ENCODE peak calls at places on chromosomes 11 and 22, in nine cellular contexts. Y is fibroblast of the conjunctiva; C is NCI-H1092; U is uterus; G is activated T-cell treated with anti-CD3 and anti-CD28 coated beads, Interleukin-2, amount 50 U/mL, for 48 hours; H is EH; W is naive thymus-derived CD8-positive, alpha-beta T cell; I is GM23248; Q is stimulated activated CD8-positive, alpha-beta memory T cell treated with anti-CD3 and anti-CD28 coated beads, Interleukin-12 subunit alpha, Interleukin-12 subunit beta, amount 100 ng/mL, for 4 hours. P is an unnamed sample.

GRCh38 chr22:47032091-47032943 is 269.9 kb downstream of the TBC1D22A start:
- DNase-seq in U (no peak), H (no peak), Q (no peak), I (peak), Y (no peak), G (no peak), W (no peak), C (no peak), P (no peak)

GRCh38 chr22:44023404-44024287 is 456 bp upstream of the PARVB start:
- DNase-seq in Y (no peak), H (peak), W (no peak), I (peak), U (peak), Q (peak), G (peak), C (no peak), P (peak)

GRCh38 chr11:73531386-73531785 is 66.5 kb downstream of the FAM168A start:
- DNase-seq in I (no peak), H (no peak), G (no peak), Q (no peak), Y (no peak), U (no peak), C (no peak), W (no peak), P (no peak)

GRCh38 chr22:47154621-47155081 is 392.2 kb downstream of the TBC1D22A start:
- DNase-seq in W (no peak), Y (no peak), C (no peak), Q (no peak), G (no peak), H (peak), U (peak), I (peak), P (no peak)

GRCh38 chr11:41382927-41383326 is 76.5 kb downstream of the LRRC4C start:
- DNase-seq in H (no peak), Y (no peak), I (no peak), C (no peak), Q (no peak), W (no peak), G (no peak), U (no peak), P (no peak)

GRCh38 chr11:15053201-15053685 is 20.1 kb upstream of the CALCB start:
- DNase-seq in W (no peak), Q (no peak), Y (peak), I (peak), G (peak), H (no peak), U (no peak), C (no peak), P (peak)

GRCh38 chr11:10305964-10306918 is 1.4 kb downstream of the ADM start:
- DNase-seq in H (peak), Q (no peak), C (no peak), U (peak), W (peak), Y (no peak), I (peak), G (peak), P (peak)

GRCh38 chr11:10405858-10406592 is 49.0 kb upstream of the AMPD3 start:
- DNase-seq in U (peak), Y (peak), C (peak), I (peak), W (peak), H (peak), G (peak), Q (peak), P (peak)

GRCh38 chr11:11735586-11735985 is 106.2 kb upstream of the USP47 start:
- DNase-seq in G (no peak), W (no peak), C (no peak), Y (no peak), Q (no peak), U (no peak), I (no peak), H (no peak), P (no peak)

GRCh38 chr11:729492-730074 is 17.7 kb upstream of the TALDO1 start:
- DNase-seq in H (no peak), C (no peak), I (no peak), Y (no peak), G (no peak), Q (no peak), W (no peak), U (no peak), P (peak)

GRCh38 chr11:134862796-134863195 is 450.8 kb upstream of the B3GAT1 start:
- DNase-seq in U (no peak), H (no peak), I (no peak), W (no peak), Y (no peak), C (no peak), Q (no peak), G (no peak), P (no peak)

GRCh38 chr11:79493555-79494171 is 52.8 kb upstream of the TENM4 start:
- DNase-seq in G (peak), I (peak), W (peak), U (peak), Y (peak), Q (no peak), H (peak), C (peak), P (peak)

GRCh38 chr22:36010913-36011312 is 17.7 kb downstream of the RBFOX2 start:
- DNase-seq in H (peak), I (peak), Q (no peak), W (no peak), U (no peak), Y (peak), G (no peak), C (no peak), P (no peak)

GRCh38 chr11:58394195-58394594 is 12.5 kb downstream of the OR5B3 start:
- DNase-seq in U (no peak), C (no peak), Y (peak), W (no peak), H (peak), I (peak), Q (no peak), G (no peak), P (peak)

GRCh38 chr11:14873632-14874031 is 18.4 kb downstream of the CYP2R1 start:
- DNase-seq in G (no peak), Q (no peak), I (no peak), W (no peak), H (no peak), U (no peak), C (no peak), Y (no peak), P (no peak)

GRCh38 chr22:45164217-45165123 is 745 bp downstream of the NUP50 start:
- DNase-seq in H (peak), U (peak), Y (no peak), G (peak), I (peak), W (peak), C (no peak), Q (peak), P (peak)

GRCh38 chr11:128892866-128893565 is 1.9 kb downstream of the KCNJ5 start:
- DNase-seq in Q (no peak), I (no peak), G (no peak), C (no peak), Y (no peak), U (no peak), W (no peak), H (no peak), P (peak)

GRCh38 chr22:22833059-22833458 is 54.6 kb upstream of the IGLL5 start:
- DNase-seq in Y (no peak), Q (no peak), I (no peak), W (no peak), G (no peak), H (no peak), U (no peak), C (no peak), P (no peak)

GRCh38 chr11:83895516-83895915 is 609.3 kb upstream of the CCDC90B start:
- DNase-seq in G (no peak), C (no peak), Q (no peak), I (no peak), H (no peak), U (no peak), Y (no peak), W (no peak), P (peak)

GRCh38 chr11:105609832-105610781 is at the start of gene GRIA4:
- DNase-seq in Y (peak), W (no peak), Q (no peak), U (peak), I (peak), G (peak), H (peak), C (peak), P (no peak)

GRCh38 chr11:74257934-74258553 is 53.4 kb downstream of the P4HA3 start:
- DNase-seq in H (peak), C (no peak), W (no peak), G (no peak), U (peak), Y (peak), I (peak), Q (no peak), P (no peak)

GRCh38 chr11:76763573-76764348 is 19.4 kb upstream of the TSKU start:
- DNase-seq in Q (no peak), H (peak), I (peak), U (no peak), C (no peak), Y (no peak), W (no peak), G (no peak), P (no peak)

GRCh38 chr11:114344494-114344893 is 48.3 kb downstream of the NNMT start:
- DNase-seq in H (no peak), I (no peak), G (no peak), W (no peak), U (no peak), Q (no peak), C (no peak), Y (no peak), P (no peak)

GRCh38 chr11:113805640-113806039 is 26.0 kb downstream of the CLDN25 start:
- DNase-seq in G (no peak), Y (no peak), W (no peak), C (no peak), Q (no peak), U (no peak), I (no peak), H (peak), P (no peak)

GRCh38 chr11:5548440-5548839 is at the start of gene OR52H1:
- DNase-seq in W (no peak), Y (no peak), I (no peak), U (no peak), H (no peak), C (no peak), G (no peak), Q (no peak), P (no peak)

GRCh38 chr22:44335903-44336803 is 23.4 kb upstream of the SHISAL1 start:
- DNase-seq in I (no peak), Y (no peak), H (no peak), G (peak), Q (no peak), W (no peak), C (no peak), U (no peak), P (no peak)

GRCh38 chr11:59186130-59186594 is 14.2 kb downstream of the DTX4 start:
- DNase-seq in I (peak), G (peak), Q (no peak), U (no peak), W (peak), C (no peak), H (peak), Y (no peak), P (peak)

GRCh38 chr11:97794876-97795275 is 1225.9 kb upstream of the CNTN5 start:
- DNase-seq in H (no peak), U (no peak), Y (no peak), W (no peak), Q (no peak), C (no peak), I (no peak), G (no peak), P (no peak)